ENCODE peak calls at places on chromosomes 16 and 17, in eight cellular contexts. One of them, this sample, is unnamed.

GRCh38 chr17:50634123-50634914 is at the start of gene ABCC3:
- DNase-seq in progenitor cell of endocrine pancreas: no peak
- DNase-seq in Right ventricle myocardium superior: no peak
- DNase-seq in NCI-H2029: no peak
- DNase-seq in T-cell: no peak
- DNase-seq in germinal center: no peak
- DNase-seq in HT1080: no peak
- DNase-seq in fibroblast of mammary gland: peak
- DNase-seq in this sample: no peak

GRCh38 chr16:23624092-23624491 is 17.0 kb downstream of the PALB2 start:
- DNase-seq in fibroblast of mammary gland: no peak
- DNase-seq in Right ventricle myocardium superior: no peak
- DNase-seq in germinal center: no peak
- DNase-seq in NCI-H2029: no peak
- DNase-seq in progenitor cell of endocrine pancreas: no peak
- DNase-seq in T-cell: no peak
- DNase-seq in HT1080: no peak
- DNase-seq in this sample: no peak

GRCh38 chr17:40819528-40820125 is 2.8 kb downstream of the KRT10 start:
- DNase-seq in fibroblast of mammary gland: peak
- DNase-seq in HT1080: no peak
- DNase-seq in NCI-H2029: no peak
- DNase-seq in progenitor cell of endocrine pancreas: no peak
- DNase-seq in T-cell: no peak
- DNase-seq in germinal center: no peak
- DNase-seq in Right ventricle myocardium superior: no peak
- DNase-seq in this sample: no peak

GRCh38 chr17:72942594-72942993 is 149.9 kb downstream of the SLC39A11 start:
- DNase-seq in progenitor cell of endocrine pancreas: no peak
- DNase-seq in Right ventricle myocardium superior: no peak
- DNase-seq in germinal center: no peak
- DNase-seq in T-cell: no peak
- DNase-seq in HT1080: no peak
- DNase-seq in NCI-H2029: no peak
- DNase-seq in fibroblast of mammary gland: no peak
- DNase-seq in this sample: no peak

GRCh38 chr16:4683255-4684029 is 9.9 kb upstream of the NUDT16L1 start:
- DNase-seq in NCI-H2029: no peak
- DNase-seq in progenitor cell of endocrine pancreas: no peak
- DNase-seq in fibroblast of mammary gland: no peak
- DNase-seq in Right ventricle myocardium superior: no peak
- DNase-seq in germinal center: no peak
- DNase-seq in HT1080: no peak
- DNase-seq in T-cell: no peak
- DNase-seq in this sample: no peak

GRCh38 chr16:79146-80054 is 1.4 kb downstream of the MPG start:
- DNase-seq in HT1080: peak
- DNase-seq in T-cell: no peak
- DNase-seq in progenitor cell of endocrine pancreas: no peak
- DNase-seq in NCI-H2029: no peak
- DNase-seq in Right ventricle myocardium superior: no peak
- DNase-seq in fibroblast of mammary gland: peak
- DNase-seq in germinal center: no peak
- DNase-seq in this sample: no peak

GRCh38 chr17:5877948-5878347 is 192.2 kb upstream of the WSCD1 start:
- DNase-seq in germinal center: no peak
- DNase-seq in Right ventricle myocardium superior: peak
- DNase-seq in progenitor cell of endocrine pancreas: no peak
- DNase-seq in fibroblast of mammary gland: no peak
- DNase-seq in HT1080: no peak
- DNase-seq in NCI-H2029: no peak
- DNase-seq in T-cell: no peak
- DNase-seq in this sample: no peak

GRCh38 chr16:35574454-35575431 is 2115.3 kb downstream of the TP53TG3F start:
- DNase-seq in NCI-H2029: no peak
- DNase-seq in germinal center: no peak
- DNase-seq in T-cell: no peak
- DNase-seq in HT1080: no peak
- DNase-seq in Right ventricle myocardium superior: no peak
- DNase-seq in progenitor cell of endocrine pancreas: no peak
- DNase-seq in fibroblast of mammary gland: no peak
- DNase-seq in this sample: no peak

GRCh38 chr17:954431-955164 is 25.0 kb downstream of the NXN start:
- DNase-seq in HT1080: no peak
- DNase-seq in germinal center: no peak
- DNase-seq in progenitor cell of endocrine pancreas: no peak
- DNase-seq in T-cell: no peak
- DNase-seq in fibroblast of mammary gland: no peak
- DNase-seq in Right ventricle myocardium superior: no peak
- DNase-seq in NCI-H2029: no peak
- DNase-seq in this sample: no peak

GRCh38 chr17:27400991-27401390 is 55.3 kb upstream of the KSR1 start:
- DNase-seq in progenitor cell of endocrine pancreas: no peak
- DNase-seq in T-cell: no peak
- DNase-seq in Right ventricle myocardium superior: no peak
- DNase-seq in NCI-H2029: no peak
- DNase-seq in germinal center: no peak
- DNase-seq in fibroblast of mammary gland: no peak
- DNase-seq in HT1080: no peak
- DNase-seq in this sample: no peak

GRCh38 chr16:29811896-29812665 is at the start of gene PRRT2:
- DNase-seq in Right ventricle myocardium superior: peak
- DNase-seq in fibroblast of mammary gland: peak
- DNase-seq in NCI-H2029: no peak
- DNase-seq in HT1080: peak
- DNase-seq in germinal center: no peak
- DNase-seq in T-cell: no peak
- DNase-seq in progenitor cell of endocrine pancreas: no peak
- DNase-seq in this sample: no peak

GRCh38 chr17:55122114-55122513 is 142.6 kb upstream of the HLF start:
- DNase-seq in progenitor cell of endocrine pancreas: no peak
- DNase-seq in fibroblast of mammary gland: no peak
- DNase-seq in Right ventricle myocardium superior: no peak
- DNase-seq in NCI-H2029: no peak
- DNase-seq in germinal center: no peak
- DNase-seq in HT1080: no peak
- DNase-seq in T-cell: no peak
- DNase-seq in this sample: no peak

GRCh38 chr16:84806890-84807258 is 12.9 kb upstream of the CRISPLD2 start:
- DNase-seq in Right ventricle myocardium superior: no peak
- DNase-seq in germinal center: no peak
- DNase-seq in HT1080: no peak
- DNase-seq in T-cell: no peak
- DNase-seq in fibroblast of mammary gland: no peak
- DNase-seq in NCI-H2029: no peak
- DNase-seq in progenitor cell of endocrine pancreas: no peak
- DNase-seq in this sample: no peak

GRCh38 chr17:19533718-19534561 is at the start of gene SLC47A1:
- DNase-seq in germinal center: peak
- DNase-seq in progenitor cell of endocrine pancreas: no peak
- DNase-seq in HT1080: no peak
- DNase-seq in T-cell: no peak
- DNase-seq in NCI-H2029: no peak
- DNase-seq in fibroblast of mammary gland: no peak
- DNase-seq in Right ventricle myocardium superior: peak
- DNase-seq in this sample: no peak

GRCh38 chr17:15348030-15348429 is 6.6 kb upstream of the TEKT3 start:
- DNase-seq in germinal center: no peak
- DNase-seq in fibroblast of mammary gland: peak
- DNase-seq in Right ventricle myocardium superior: no peak
- DNase-seq in NCI-H2029: peak
- DNase-seq in T-cell: no peak
- DNase-seq in HT1080: no peak
- DNase-seq in progenitor cell of endocrine pancreas: no peak
- DNase-seq in this sample: no peak

GRCh38 chr16:85303354-85303883 is 191.1 kb upstream of the CIBAR2 start:
- DNase-seq in NCI-H2029: no peak
- DNase-seq in Right ventricle myocardium superior: peak
- DNase-seq in fibroblast of mammary gland: no peak
- DNase-seq in T-cell: peak
- DNase-seq in germinal center: peak
- DNase-seq in progenitor cell of endocrine pancreas: peak
- DNase-seq in HT1080: no peak
- DNase-seq in this sample: peak

GRCh38 chr17:75945202-75945601 is 4.4 kb upstream of the FBF1 start:
- DNase-seq in fibroblast of mammary gland: no peak
- DNase-seq in progenitor cell of endocrine pancreas: no peak
- DNase-seq in Right ventricle myocardium superior: no peak
- DNase-seq in NCI-H2029: no peak
- DNase-seq in HT1080: no peak
- DNase-seq in germinal center: no peak
- DNase-seq in T-cell: no peak
- DNase-seq in this sample: no peak

GRCh38 chr17:50689956-50690886 is 17.5 kb downstream of the ANKRD40 start:
- DNase-seq in Right ventricle myocardium superior: no peak
- DNase-seq in fibroblast of mammary gland: no peak
- DNase-seq in germinal center: no peak
- DNase-seq in NCI-H2029: no peak
- DNase-seq in progenitor cell of endocrine pancreas: no peak
- DNase-seq in T-cell: no peak
- DNase-seq in HT1080: no peak
- DNase-seq in this sample: no peak

GRCh38 chr17:75549246-75550138 is 24.0 kb downstream of the LLGL2 start:
- DNase-seq in germinal center: no peak
- DNase-seq in Right ventricle myocardium superior: no peak
- DNase-seq in NCI-H2029: peak
- DNase-seq in T-cell: no peak
- DNase-seq in HT1080: no peak
- DNase-seq in fibroblast of mammary gland: no peak
- DNase-seq in progenitor cell of endocrine pancreas: peak
- DNase-seq in this sample: no peak

GRCh38 chr17:45368661-45369060 is 51.8 kb upstream of the MAP3K14 start:
- DNase-seq in T-cell: no peak
- DNase-seq in Right ventricle myocardium superior: no peak
- DNase-seq in progenitor cell of endocrine pancreas: no peak
- DNase-seq in NCI-H2029: no peak
- DNase-seq in HT1080: peak
- DNase-seq in germinal center: no peak
- DNase-seq in fibroblast of mammary gland: peak
- DNase-seq in this sample: no peak

GRCh38 chr17:76643553-76644148 is at the start of gene ST6GALNAC1:
- DNase-seq in NCI-H2029: no peak
- DNase-seq in fibroblast of mammary gland: no peak
- DNase-seq in Right ventricle myocardium superior: no peak
- DNase-seq in HT1080: no peak
- DNase-seq in progenitor cell of endocrine pancreas: no peak
- DNase-seq in T-cell: peak
- DNase-seq in germinal center: no peak
- DNase-seq in this sample: no peak

GRCh38 chr16:50313596-50314483 is 47.5 kb downstream of the ADCY7 start:
- DNase-seq in fibroblast of mammary gland: peak
- DNase-seq in T-cell: peak
- DNase-seq in progenitor cell of endocrine pancreas: no peak
- DNase-seq in NCI-H2029: no peak
- DNase-seq in germinal center: no peak
- DNase-seq in HT1080: peak
- DNase-seq in Right ventricle myocardium superior: peak
- DNase-seq in this sample: no peak

GRCh38 chr16:3661311-3661710 is 6.8 kb downstream of the DNASE1 start:
- DNase-seq in Right ventricle myocardium superior: peak
- DNase-seq in NCI-H2029: no peak
- DNase-seq in germinal center: no peak
- DNase-seq in progenitor cell of endocrine pancreas: no peak
- DNase-seq in HT1080: no peak
- DNase-seq in T-cell: no peak
- DNase-seq in fibroblast of mammary gland: no peak
- DNase-seq in this sample: no peak

GRCh38 chr17:63405741-63406261 is 40.3 kb downstream of the CYB561 start:
- DNase-seq in T-cell: no peak
- DNase-seq in germinal center: peak
- DNase-seq in progenitor cell of endocrine pancreas: no peak
- DNase-seq in Right ventricle myocardium superior: no peak
- DNase-seq in HT1080: peak
- DNase-seq in NCI-H2029: peak
- DNase-seq in fibroblast of mammary gland: peak
- DNase-seq in this sample: peak

GRCh38 chr17:68738044-68738443 is 136.9 kb upstream of the FAM20A start:
- DNase-seq in progenitor cell of endocrine pancreas: no peak
- DNase-seq in germinal center: no peak
- DNase-seq in fibroblast of mammary gland: no peak
- DNase-seq in NCI-H2029: peak
- DNase-seq in HT1080: no peak
- DNase-seq in Right ventricle myocardium superior: no peak
- DNase-seq in T-cell: no peak
- DNase-seq in this sample: no peak

GRCh38 chr17:79010304-79010646 is 711 bp upstream of the CANT1 start:
- DNase-seq in progenitor cell of endocrine pancreas: no peak
- DNase-seq in T-cell: no peak
- DNase-seq in Right ventricle myocardium superior: peak
- DNase-seq in NCI-H2029: no peak
- DNase-seq in germinal center: no peak
- DNase-seq in fibroblast of mammary gland: no peak
- DNase-seq in HT1080: no peak
- DNase-seq in this sample: no peak

GRCh38 chr16:3854740-3855139 is 25.8 kb downstream of the CREBBP start:
- DNase-seq in fibroblast of mammary gland: no peak
- DNase-seq in T-cell: no peak
- DNase-seq in progenitor cell of endocrine pancreas: no peak
- DNase-seq in HT1080: no peak
- DNase-seq in Right ventricle myocardium superior: no peak
- DNase-seq in germinal center: no peak
- DNase-seq in NCI-H2029: no peak
- DNase-seq in this sample: no peak

GRCh38 chr16:84689126-84689525 is 10.7 kb upstream of the USP10 start:
- DNase-seq in T-cell: no peak
- DNase-seq in germinal center: no peak
- DNase-seq in HT1080: peak
- DNase-seq in NCI-H2029: no peak
- DNase-seq in Right ventricle myocardium superior: no peak
- DNase-seq in fibroblast of mammary gland: peak
- DNase-seq in progenitor cell of endocrine pancreas: no peak
- DNase-seq in this sample: no peak

GRCh38 chr17:41965694-41966375 is 760 bp upstream of the CNP start:
- DNase-seq in fibroblast of mammary gland: peak
- DNase-seq in NCI-H2029: peak
- DNase-seq in germinal center: peak
- DNase-seq in T-cell: peak
- DNase-seq in HT1080: peak
- DNase-seq in Right ventricle myocardium superior: peak
- DNase-seq in progenitor cell of endocrine pancreas: peak
- DNase-seq in this sample: peak

GRCh38 chr16:69166221-69166833 is 20.6 kb upstream of the SNTB2 start:
- DNase-seq in Right ventricle myocardium superior: no peak
- DNase-seq in HT1080: peak
- DNase-seq in fibroblast of mammary gland: peak
- DNase-seq in T-cell: peak
- DNase-seq in NCI-H2029: no peak
- DNase-seq in germinal center: no peak
- DNase-seq in progenitor cell of endocrine pancreas: no peak
- DNase-seq in this sample: no peak

GRCh38 chr17:4249452-4250029 is 14.2 kb downstream of the ANKFY1 start:
- DNase-seq in NCI-H2029: no peak
- DNase-seq in germinal center: peak
- DNase-seq in fibroblast of mammary gland: peak
- DNase-seq in Right ventricle myocardium superior: no peak
- DNase-seq in T-cell: no peak
- DNase-seq in progenitor cell of endocrine pancreas: no peak
- DNase-seq in HT1080: no peak
- DNase-seq in this sample: peak

GRCh38 chr17:43758497-43759174 is at the start of gene SOST:
- DNase-seq in progenitor cell of endocrine pancreas: no peak
- DNase-seq in HT1080: no peak
- DNase-seq in germinal center: no peak
- DNase-seq in NCI-H2029: no peak
- DNase-seq in T-cell: no peak
- DNase-seq in fibroblast of mammary gland: no peak
- DNase-seq in Right ventricle myocardium superior: no peak
- DNase-seq in this sample: no peak

This sample was measured in OCI-LY7.